ENCODE peak calls at places on chromosomes 11 and 22, in five cellular contexts. K is GM23338; N is CD8-positive, alpha-beta T cell; H is choroid plexus epithelial cell; J is osteoblast. A is an unnamed sample.

GRCh38 chr11:46677991-46678740 is 22.3 kb downstream of the ARHGAP1 start:
- DNase-seq in K (no peak), J (peak), N (no peak), H (peak), A (peak)

GRCh38 chr11:31355817-31356216 is 13.7 kb downstream of the DCDC1 start:
- DNase-seq in N (no peak), H (no peak), J (no peak), K (no peak), A (peak)

GRCh38 chr11:29310016-29310415 is 706.8 kb downstream of the KCNA4 start:
- DNase-seq in K (no peak), J (no peak), H (peak), N (no peak), A (peak)

GRCh38 chr11:131546218-131546895 is 175.9 kb downstream of the NTM start:
- DNase-seq in K (peak), J (no peak), N (no peak), H (no peak), A (no peak)

GRCh38 chr22:50004923-50005322 is 7.6 kb downstream of the IL17REL start:
- DNase-seq in J (no peak), H (no peak), N (no peak), K (no peak), A (no peak)

GRCh38 chr22:24772493-24773220 is 1.9 kb downstream of the PIWIL3 start:
- DNase-seq in H (peak), N (no peak), K (peak), J (peak), A (peak)

GRCh38 chr11:26583550-26583949 is 11.5 kb upstream of the MUC15 start:
- DNase-seq in H (peak), J (no peak), N (no peak), K (no peak), A (peak)

GRCh38 chr11:75577198-75577597 is 15.1 kb downstream of the SERPINH1 start:
- DNase-seq in K (peak), J (peak), N (peak), H (peak), A (peak)

GRCh38 chr11:78698612-78699011 is 123.9 kb upstream of the NARS2 start:
- DNase-seq in K (no peak), J (peak), H (peak), N (no peak), A (peak)

GRCh38 chr22:26559961-26560575 is 29.9 kb downstream of the TPST2 start:
- DNase-seq in J (no peak), N (no peak), K (no peak), H (no peak), A (no peak)

GRCh38 chr22:48704335-48704734 is 1123.3 kb downstream of the BRD1 start:
- DNase-seq in N (no peak), K (no peak), J (peak), H (no peak), A (no peak)

GRCh38 chr11:1760351-1761109 is 3.2 kb downstream of the CTSD start:
- DNase-seq in K (no peak), N (no peak), J (peak), H (peak), A (peak)

GRCh38 chr11:62508336-62509058 is 38.1 kb downstream of the AHNAK start:
- DNase-seq in J (peak), N (no peak), K (peak), H (peak), A (no peak)

GRCh38 chr11:77819411-77819920 is 1.1 kb downstream of the RSF1 start:
- DNase-seq in J (peak), H (peak), N (peak), K (peak), A (peak)

GRCh38 chr11:41201156-41201555 is 258.3 kb downstream of the LRRC4C start:
- DNase-seq in H (peak), N (no peak), J (no peak), K (peak), A (peak)

GRCh38 chr22:43267332-43267731 is 75.8 kb downstream of the SCUBE1 start:
- DNase-seq in J (no peak), K (no peak), H (no peak), N (no peak), A (no peak)

DNA sequence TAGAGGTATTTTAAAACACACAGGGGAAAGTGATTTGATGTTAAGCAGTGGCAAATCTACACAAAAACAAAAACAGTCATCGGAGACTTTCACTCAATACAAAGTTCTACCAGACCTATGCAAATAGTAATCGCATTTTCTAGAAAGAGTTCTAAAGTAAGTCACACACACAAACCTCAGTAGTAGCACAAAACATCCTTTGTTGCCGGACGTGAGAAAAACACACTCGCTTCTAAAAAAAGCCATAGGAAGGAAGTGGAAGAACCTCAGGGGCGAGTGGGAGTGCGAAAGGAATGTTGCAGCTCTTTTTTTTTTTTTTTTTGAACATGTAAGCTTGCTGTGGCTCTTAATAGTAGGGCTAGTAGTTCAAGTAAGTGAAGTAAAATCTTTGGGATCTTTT is 88.9 kb downstream of the MAML2 start:
- DNase-seq in J (no peak), N (no peak), K (peak), H (peak), A (peak)
- H3K4me3 ChIP-seq in J (peak), N (peak), K (no peak), H (no peak), A (no peak)

GRCh38 chr11:125921042-125921441 is 16.7 kb downstream of the DDX25 start:
- DNase-seq in K (no peak), H (no peak), N (no peak), J (no peak), A (no peak)

GRCh38 chr11:125922156-125922555 is 17.8 kb downstream of the DDX25 start:
- DNase-seq in J (no peak), H (no peak), N (no peak), K (no peak), A (no peak)

GRCh38 chr11:125923012-125923579 is 18.8 kb downstream of the DDX25 start:
- DNase-seq in N (no peak), K (peak), J (peak), H (peak), A (peak)

GRCh38 chr11:125916683-125917337 is 12.5 kb downstream of the DDX25 start:
- DNase-seq in N (no peak), J (no peak), K (no peak), H (no peak), A (no peak)

DNA sequence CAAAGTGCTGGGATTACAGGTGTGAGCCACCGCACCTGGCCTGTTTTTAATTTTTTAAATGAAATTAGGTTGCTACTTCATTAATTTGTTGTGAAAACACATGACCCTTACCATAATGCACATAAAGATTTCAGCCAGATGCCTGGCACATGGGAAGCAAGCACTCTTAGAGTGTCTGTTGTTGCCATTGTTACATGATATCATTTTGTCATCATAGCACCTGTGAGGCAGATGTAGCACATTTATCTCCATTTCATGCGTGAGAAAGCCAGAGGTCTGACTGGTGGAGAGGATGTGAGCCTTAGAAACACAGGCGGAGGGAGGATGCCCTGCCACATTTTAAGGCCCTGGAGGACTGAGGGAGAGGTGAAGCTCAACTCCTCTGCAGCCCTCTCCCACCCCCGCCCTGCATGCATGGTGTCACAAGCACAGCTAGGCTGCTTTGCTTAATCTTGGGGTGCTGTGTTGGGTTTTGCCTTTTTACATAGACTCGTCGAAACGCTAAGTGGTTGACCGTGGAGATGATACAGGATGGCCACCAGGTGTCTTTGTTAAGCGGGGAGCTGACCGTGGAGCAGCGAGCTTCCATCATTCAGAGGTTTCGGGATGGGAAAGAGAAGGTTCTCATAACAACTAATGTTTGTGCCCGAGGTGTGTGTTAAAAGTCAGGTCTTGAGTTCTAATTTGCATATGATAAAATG is 14.0 kb downstream of the DDX25 start:
- DNase-seq in K (peak), J (no peak), N (no peak), H (no peak), A (no peak)
- TF ChIP-seq CTCF in K (peak), J (no peak), N (no peak), H (no peak), A (peak)

GRCh38 chr22:23385301-23386244 is 194.5 kb downstream of the IGLL1 start:
- DNase-seq in N (peak), K (peak), H (peak), J (peak), A (peak)
- H3K4me3 ChIP-seq in N (no peak), K (no peak), H (no peak), J (no peak), A (no peak)

DNA sequence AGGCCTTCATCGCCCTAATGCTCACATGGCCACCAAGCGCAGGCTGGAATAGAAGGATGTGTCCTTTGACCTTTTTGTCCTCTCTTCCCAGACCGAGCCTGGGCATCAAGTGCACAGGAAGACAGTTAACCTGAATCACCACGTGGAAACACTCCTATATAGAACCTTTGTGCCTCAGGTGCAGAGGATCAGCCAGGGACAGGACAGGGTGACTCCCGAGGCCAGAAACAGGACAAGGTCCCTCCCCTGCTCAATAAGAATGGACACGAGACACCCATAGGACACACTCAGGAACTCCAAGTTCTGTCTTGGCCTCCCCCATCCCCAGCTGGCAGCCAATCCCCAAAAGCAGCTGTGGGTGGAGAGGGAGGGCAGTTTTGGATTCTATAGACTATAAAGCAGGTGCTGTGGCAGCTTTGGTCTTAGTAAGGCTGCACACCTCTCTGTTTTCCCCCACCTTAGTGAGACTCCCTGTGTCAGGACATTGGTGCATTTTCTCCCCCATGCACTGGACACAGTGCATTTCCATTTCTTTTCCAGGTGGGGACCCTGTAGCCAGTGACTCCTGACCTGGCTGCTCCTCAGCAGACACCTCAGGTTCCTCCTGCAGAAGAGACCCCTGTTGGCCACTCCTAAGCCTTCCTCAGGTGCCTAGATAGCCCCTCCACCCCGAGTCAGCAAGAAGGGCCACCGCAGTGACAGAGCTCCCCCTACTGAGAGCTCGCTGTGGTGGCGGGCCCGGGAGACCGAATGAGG is 43.6 kb upstream of the POU2AF1 start:
- DNase-seq in N (no peak), K (peak), H (peak), J (no peak), A (peak)
- TF ChIP-seq CTCF in N (peak), K (peak), H (peak), J (peak), A (peak)

DNA sequence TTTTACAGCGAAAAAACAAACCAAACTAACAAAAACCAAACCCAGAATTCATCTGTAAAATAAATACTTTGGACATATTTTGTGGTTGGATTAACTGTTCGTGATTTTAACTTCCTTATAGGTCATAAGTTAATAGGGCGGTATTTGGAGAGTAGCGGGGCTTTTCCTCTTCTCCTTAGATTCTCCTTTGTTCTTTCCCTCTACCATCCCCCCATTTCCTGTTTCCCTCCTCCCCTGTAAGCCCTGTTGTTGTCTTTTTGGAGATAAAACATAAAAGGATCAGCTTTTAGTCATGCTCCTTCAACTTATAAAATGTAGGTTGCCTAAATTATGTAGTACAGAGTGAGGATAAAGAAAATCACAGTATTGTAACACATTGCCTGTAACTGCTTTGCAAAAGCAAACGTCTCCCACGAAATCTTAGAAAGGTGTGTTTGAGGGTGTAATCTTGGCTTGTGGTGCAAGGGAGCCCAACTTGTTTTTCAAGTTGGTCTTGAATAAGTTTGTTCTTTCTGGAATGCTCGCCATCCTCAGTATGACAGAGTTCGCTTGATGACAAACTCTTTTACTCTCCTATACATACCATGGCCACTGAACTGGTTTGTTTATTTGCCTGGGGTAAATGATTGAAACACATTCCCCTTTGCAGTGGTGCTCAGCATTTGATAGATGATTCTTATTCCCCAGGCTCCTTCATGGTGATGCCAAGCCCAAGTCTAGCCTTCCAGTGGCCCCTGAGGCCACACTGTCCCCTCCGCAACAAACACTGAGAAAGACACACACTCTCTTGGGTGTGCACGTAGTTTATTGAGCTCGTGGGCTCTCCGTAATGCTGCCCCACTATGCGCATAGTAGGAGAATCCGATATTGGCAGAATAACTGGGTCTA is 49.4 kb downstream of the TEAD1 start:
- DNase-seq in J (peak), H (peak), N (no peak), K (peak), A (peak)
- H3K4me3 ChIP-seq in J (no peak), H (no peak), N (no peak), K (peak), A (no peak)

GRCh38 chr22:44732017-44732561 is 20.3 kb upstream of the ARHGAP8 start:
- DNase-seq in J (peak), H (no peak), N (no peak), K (no peak), A (no peak)

GRCh38 chr22:44733426-44734106 is 18.8 kb upstream of the ARHGAP8 start:
- DNase-seq in H (no peak), K (no peak), N (no peak), J (peak), A (no peak)

GRCh38 chr22:44734278-44734677 is 18.1 kb upstream of the ARHGAP8 start:
- DNase-seq in J (peak), H (no peak), N (no peak), K (no peak), A (no peak)

GRCh38 chr22:44731357-44731970 is 20.9 kb upstream of the ARHGAP8 start:
- DNase-seq in N (no peak), H (no peak), K (no peak), J (no peak), A (no peak)

GRCh38 chr22:44732661-44733060 is 19.7 kb upstream of the ARHGAP8 start:
- DNase-seq in K (no peak), J (peak), H (no peak), N (no peak), A (no peak)
- TF ChIP-seq CTCF in K (no peak), J (no peak), H (no peak), N (no peak), A (no peak)

GRCh38 chr11:121451982-121452608 is at the start of gene SORL1:
- DNase-seq in K (peak), J (peak), N (peak), H (peak), A (peak)

GRCh38 chr11:121452609-121453150 is at the start of gene SORL1-AS1:
- DNase-seq in N (no peak), K (peak), H (no peak), J (no peak), A (no peak)

GRCh38 chr11:121455115-121455514 is 2.3 kb upstream of the SORL1-AS1 start:
- DNase-seq in N (no peak), K (no peak), J (no peak), H (no peak), A (no peak)

GRCh38 chr11:121451178-121451981 is 734 bp upstream of the SORL1 start:
- DNase-seq in J (no peak), H (no peak), N (no peak), K (no peak), A (no peak)

GRCh38 chr11:121453589-121454299 is 977 bp upstream of the SORL1-AS1 start:
- DNase-seq in J (no peak), H (no peak), K (no peak), N (no peak), A (no peak)
- H3K4me3 ChIP-seq in J (no peak), H (no peak), K (peak), N (peak), A (no peak)

GRCh38 chr11:73358071-73358470 is 18.1 kb upstream of the RELT start:
- DNase-seq in K (no peak), J (peak), H (no peak), N (no peak), A (no peak)

GRCh38 chr11:73361953-73362776 is 14.0 kb upstream of the RELT start:
- DNase-seq in J (no peak), N (no peak), H (no peak), K (peak), A (no peak)

GRCh38 chr11:73359341-73359740 is 16.9 kb upstream of the RELT start:
- DNase-seq in H (no peak), K (no peak), J (peak), N (no peak), A (peak)

GRCh38 chr11:73360743-73361369 is 15.3 kb upstream of the RELT start:
- DNase-seq in H (no peak), J (no peak), K (no peak), N (no peak), A (no peak)

DNA sequence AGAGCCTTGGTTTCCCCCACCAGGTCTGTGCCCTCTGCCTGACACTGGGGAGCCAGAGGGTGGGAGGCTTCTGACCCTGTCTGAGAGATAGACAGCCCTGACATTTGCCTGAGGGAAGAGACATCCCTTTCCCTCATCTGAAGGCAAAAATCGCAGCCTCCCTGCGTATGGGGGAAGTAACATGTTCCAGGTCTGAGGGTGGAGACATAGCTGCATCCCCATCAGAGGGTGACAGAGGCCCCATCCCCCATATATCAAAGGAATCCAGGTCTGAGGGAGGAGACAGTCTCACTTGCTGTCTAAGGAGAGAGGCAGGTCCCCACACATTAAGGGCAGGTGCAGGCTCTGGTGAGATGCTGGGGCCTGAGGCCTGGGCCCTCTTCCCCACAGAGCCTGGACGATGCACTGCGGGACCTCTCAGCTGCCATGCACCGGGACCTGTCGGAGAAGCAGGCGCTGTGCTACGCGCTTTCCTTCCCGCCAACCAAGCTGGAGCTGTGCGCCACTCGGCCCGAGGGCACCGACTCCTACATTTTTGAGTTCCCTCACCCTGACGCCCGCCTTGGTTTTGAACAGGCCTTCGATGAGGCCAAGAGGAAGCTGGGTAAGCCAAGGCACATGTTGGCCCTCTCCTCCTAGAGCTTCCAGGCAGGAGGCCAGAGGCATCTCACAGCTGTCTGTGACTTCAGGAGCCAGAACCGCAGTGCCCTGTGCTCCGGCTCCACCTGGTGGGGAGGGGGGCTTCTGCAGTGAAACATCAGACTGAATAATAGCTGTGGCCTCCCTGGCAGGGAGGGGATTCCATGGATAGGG is 16.1 kb upstream of the RELT start:
- DNase-seq in J (peak), N (no peak), K (peak), H (peak), A (peak)
- TF ChIP-seq CTCF in J (peak), N (peak), K (peak), H (peak), A (peak)

DNA sequence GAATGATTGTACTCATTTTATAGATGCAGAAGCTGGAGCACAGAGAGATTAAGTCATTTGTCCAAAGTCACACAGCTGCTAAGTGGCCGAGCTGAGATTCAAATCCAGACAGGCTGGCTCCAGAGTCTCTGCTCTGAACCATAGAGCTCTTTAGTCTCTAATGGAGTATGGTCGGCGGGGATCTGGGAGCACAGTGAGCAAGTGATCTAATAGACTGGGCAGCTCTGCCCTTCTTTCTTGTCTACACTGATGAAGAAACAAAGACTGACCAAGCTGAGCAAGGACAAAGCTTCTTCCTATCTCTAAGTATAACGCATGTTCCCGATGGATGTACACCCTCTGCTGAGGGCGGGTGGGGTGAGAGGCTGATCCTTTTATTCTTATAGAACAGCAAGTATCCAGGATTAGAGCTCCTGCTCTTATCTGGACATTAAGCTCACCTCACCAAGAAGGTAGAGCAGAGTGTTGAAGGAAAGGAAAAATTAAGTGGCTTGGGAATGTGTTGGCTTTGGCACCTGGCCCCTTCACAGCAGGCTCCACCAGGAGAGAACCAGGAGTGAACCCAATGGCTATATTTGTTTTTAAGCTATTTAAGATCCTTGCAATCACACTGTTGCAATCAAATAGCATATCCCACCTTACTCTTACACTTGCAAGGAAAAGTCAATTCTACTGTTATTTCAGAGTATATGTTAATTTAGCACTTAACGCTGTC is 68.7 kb downstream of the ETS1 start:
- DNase-seq in N (no peak), K (no peak), H (peak), J (peak), A (peak)
- H3K4me3 ChIP-seq in N (peak), K (no peak), H (peak), J (peak), A (peak)

A was measured in fibroblast of mammary gland.